ENCODE peak calls at places on chromosomes 6 and 20, in nine cellular contexts. One of them, this sample, is unnamed.

GRCh38 chr20:41913146-41913545 is 295.0 kb upstream of the CHD6 start:
- DNase-seq in fibroblast of mammary gland: no peak
- DNase-seq in astrocyte: no peak
- DNase-seq in lung: no peak
- DNase-seq in lower lobe of right lung: no peak
- DNase-seq in choroid plexus epithelial cell: no peak
- DNase-seq in fibroblast of the aortic adventitia: no peak
- DNase-seq in coronary artery: no peak
- DNase-seq in GM06990: no peak
- DNase-seq in this sample: no peak

GRCh38 chr20:56515657-56516381 is 8.7 kb upstream of the FAM209A start:
- DNase-seq in lung: no peak
- DNase-seq in fibroblast of mammary gland: peak; percentile 33
- DNase-seq in GM06990: no peak
- DNase-seq in choroid plexus epithelial cell: peak; percentile 62
- DNase-seq in lower lobe of right lung: no peak
- DNase-seq in fibroblast of the aortic adventitia: peak; percentile 14
- DNase-seq in coronary artery: no peak
- DNase-seq in astrocyte: no peak
- DNase-seq in this sample: no peak

GRCh38 chr6:144662812-144663211 is 377.7 kb downstream of the UTRN start:
- DNase-seq in lung: no peak
- DNase-seq in coronary artery: no peak
- DNase-seq in fibroblast of mammary gland: no peak
- DNase-seq in fibroblast of the aortic adventitia: peak; percentile 27
- DNase-seq in astrocyte: peak; percentile 18
- DNase-seq in choroid plexus epithelial cell: no peak
- DNase-seq in lower lobe of right lung: no peak
- DNase-seq in GM06990: no peak
- DNase-seq in this sample: no peak

GRCh38 chr20:52747736-52748135 is 224.4 kb upstream of the TSHZ2 start:
- DNase-seq in fibroblast of mammary gland: peak; percentile 48
- DNase-seq in coronary artery: no peak
- DNase-seq in lung: no peak
- DNase-seq in GM06990: no peak
- DNase-seq in fibroblast of the aortic adventitia: peak; percentile 6
- DNase-seq in choroid plexus epithelial cell: no peak
- DNase-seq in astrocyte: peak; percentile 3
- DNase-seq in lower lobe of right lung: no peak
- DNase-seq in this sample: no peak

GRCh38 chr6:82955841-82956240 is 109.8 kb downstream of the UBE3D start:
- DNase-seq in fibroblast of mammary gland: peak; percentile 75
- DNase-seq in choroid plexus epithelial cell: peak; percentile 68
- DNase-seq in lung: no peak
- DNase-seq in astrocyte: peak; percentile 88
- DNase-seq in GM06990: no peak
- DNase-seq in coronary artery: no peak
- DNase-seq in lower lobe of right lung: no peak
- DNase-seq in fibroblast of the aortic adventitia: peak; percentile 64
- DNase-seq in this sample: no peak

GRCh38 chr6:147950623-147950987 is 392.0 kb upstream of the SASH1 start:
- DNase-seq in lower lobe of right lung: no peak
- DNase-seq in lung: peak; percentile 53
- DNase-seq in choroid plexus epithelial cell: peak; percentile 79
- DNase-seq in coronary artery: no peak
- DNase-seq in astrocyte: peak; percentile 42
- DNase-seq in fibroblast of mammary gland: peak; percentile 70
- DNase-seq in GM06990: no peak
- DNase-seq in fibroblast of the aortic adventitia: no peak
- DNase-seq in this sample: no peak

GRCh38 chr6:149484733-149485700 is at the start of gene ZC3H12D:
- DNase-seq in fibroblast of mammary gland: peak; percentile 37
- DNase-seq in lower lobe of right lung: peak; percentile 69
- DNase-seq in lung: no peak
- DNase-seq in choroid plexus epithelial cell: peak; percentile 86
- DNase-seq in fibroblast of the aortic adventitia: peak; percentile 49
- DNase-seq in GM06990: peak; percentile 83
- DNase-seq in coronary artery: no peak
- DNase-seq in astrocyte: peak; percentile 25
- DNase-seq in this sample: peak; percentile 91

GRCh38 chr6:34876451-34876850 is 11.4 kb downstream of the TAF11 start:
- DNase-seq in coronary artery: no peak
- DNase-seq in lung: no peak
- DNase-seq in astrocyte: no peak
- DNase-seq in fibroblast of mammary gland: peak; percentile 3
- DNase-seq in fibroblast of the aortic adventitia: no peak
- DNase-seq in choroid plexus epithelial cell: no peak
- DNase-seq in lower lobe of right lung: no peak
- DNase-seq in GM06990: no peak
- DNase-seq in this sample: no peak

GRCh38 chr6:37236921-37237320 is 20.7 kb upstream of the TBC1D22B start:
- DNase-seq in GM06990: no peak
- DNase-seq in choroid plexus epithelial cell: peak; percentile 44
- DNase-seq in coronary artery: no peak
- DNase-seq in astrocyte: peak; percentile 69
- DNase-seq in fibroblast of mammary gland: no peak
- DNase-seq in fibroblast of the aortic adventitia: peak; percentile 42
- DNase-seq in lung: no peak
- DNase-seq in lower lobe of right lung: no peak
- DNase-seq in this sample: no peak

GRCh38 chr20:32637311-32637710 is 36.4 kb downstream of the C20orf203 start:
- DNase-seq in lower lobe of right lung: no peak
- DNase-seq in GM06990: no peak
- DNase-seq in fibroblast of the aortic adventitia: no peak
- DNase-seq in choroid plexus epithelial cell: no peak
- DNase-seq in lung: no peak
- DNase-seq in coronary artery: no peak
- DNase-seq in astrocyte: no peak
- DNase-seq in fibroblast of mammary gland: no peak
- DNase-seq in this sample: no peak

DNA sequence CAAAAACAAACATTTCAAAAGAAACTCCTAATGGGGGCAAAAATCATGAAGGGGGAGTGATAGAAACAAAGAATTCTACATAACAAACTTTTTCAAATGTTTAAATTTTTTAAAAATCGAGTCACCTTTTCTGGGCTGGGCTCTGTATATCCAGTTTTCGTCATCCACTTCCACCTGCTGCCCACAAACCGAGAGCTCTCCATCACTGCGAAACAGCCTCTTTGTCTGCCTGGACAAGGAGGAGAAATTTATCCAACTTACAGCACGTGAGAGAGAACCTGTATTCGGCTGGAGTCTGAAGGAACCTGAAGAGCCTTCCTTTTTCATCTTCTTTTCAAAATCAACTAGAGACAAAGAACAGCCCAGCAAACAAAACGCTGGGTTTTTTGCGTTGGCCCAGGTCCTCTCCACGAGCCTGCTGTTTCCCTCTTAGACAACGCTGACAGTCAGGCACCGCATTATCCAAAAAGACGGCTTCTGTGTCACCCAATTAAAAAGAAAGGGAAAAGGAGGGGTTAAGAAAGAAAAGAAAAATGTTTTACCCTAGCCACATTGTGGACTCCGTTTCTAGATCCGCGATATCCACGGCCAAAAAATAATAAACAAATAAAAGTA is 72.4 kb upstream of the NHSL1 start:
- DNase-seq in GM06990: no peak
- DNase-seq in astrocyte: no peak
- DNase-seq in lower lobe of right lung: no peak
- DNase-seq in lung: no peak
- DNase-seq in choroid plexus epithelial cell: no peak
- DNase-seq in coronary artery: no peak
- DNase-seq in fibroblast of the aortic adventitia: peak; percentile 18
- DNase-seq in fibroblast of mammary gland: no peak
- DNase-seq in this sample: no peak
- H3K4me3 ChIP-seq in GM06990: no peak overlapping the region
- H3K4me3 ChIP-seq in astrocyte: peak overlapping the region; percentile 66
- H3K4me3 ChIP-seq in lower lobe of right lung: peak overlapping the region; percentile 44
- H3K4me3 ChIP-seq in lung: no peak overlapping the region
- H3K4me3 ChIP-seq in choroid plexus epithelial cell: peak overlapping the region; percentile 58
- H3K4me3 ChIP-seq in coronary artery: peak overlapping the region; percentile 49
- H3K4me3 ChIP-seq in fibroblast of the aortic adventitia: peak overlapping the region; percentile 56
- H3K4me3 ChIP-seq in fibroblast of mammary gland: peak overlapping the region; percentile 59
- H3K4me3 ChIP-seq in this sample: no peak overlapping the region

GRCh38 chr6:31945154-31945506 is 765 bp upstream of the CFB start:
- DNase-seq in coronary artery: no peak
- DNase-seq in astrocyte: no peak
- DNase-seq in lung: no peak
- DNase-seq in fibroblast of mammary gland: no peak
- DNase-seq in GM06990: no peak
- DNase-seq in choroid plexus epithelial cell: no peak
- DNase-seq in lower lobe of right lung: no peak
- DNase-seq in fibroblast of the aortic adventitia: no peak
- DNase-seq in this sample: peak; percentile 35
- H3K4me3 ChIP-seq in coronary artery: peak overlapping the region; percentile 57
- H3K4me3 ChIP-seq in astrocyte: no peak overlapping the region
- H3K4me3 ChIP-seq in lung: no peak overlapping the region
- H3K4me3 ChIP-seq in fibroblast of mammary gland: peak overlapping the region; percentile 36
- H3K4me3 ChIP-seq in GM06990: no peak overlapping the region
- H3K4me3 ChIP-seq in choroid plexus epithelial cell: no peak overlapping the region
- H3K4me3 ChIP-seq in lower lobe of right lung: peak overlapping the region; percentile 39
- H3K4me3 ChIP-seq in fibroblast of the aortic adventitia: peak overlapping the region; percentile 62
- H3K4me3 ChIP-seq in this sample: no peak overlapping the region

GRCh38 chr20:22574545-22575086 is 9.8 kb downstream of the FOXA2 start:
- DNase-seq in choroid plexus epithelial cell: no peak
- DNase-seq in GM06990: no peak
- DNase-seq in coronary artery: no peak
- DNase-seq in lower lobe of right lung: no peak
- DNase-seq in fibroblast of the aortic adventitia: no peak
- DNase-seq in lung: no peak
- DNase-seq in fibroblast of mammary gland: no peak
- DNase-seq in astrocyte: no peak
- DNase-seq in this sample: no peak

GRCh38 chr20:22576733-22577514 is 7.4 kb downstream of the FOXA2 start:
- DNase-seq in lung: no peak
- DNase-seq in choroid plexus epithelial cell: no peak
- DNase-seq in fibroblast of mammary gland: no peak
- DNase-seq in coronary artery: no peak
- DNase-seq in lower lobe of right lung: no peak
- DNase-seq in astrocyte: no peak
- DNase-seq in fibroblast of the aortic adventitia: no peak
- DNase-seq in GM06990: no peak
- DNase-seq in this sample: no peak

GRCh38 chr20:22576273-22576672 is 8.1 kb downstream of the FOXA2 start:
- DNase-seq in coronary artery: no peak
- DNase-seq in lung: no peak
- DNase-seq in fibroblast of the aortic adventitia: no peak
- DNase-seq in GM06990: no peak
- DNase-seq in choroid plexus epithelial cell: no peak
- DNase-seq in lower lobe of right lung: no peak
- DNase-seq in fibroblast of mammary gland: no peak
- DNase-seq in astrocyte: no peak
- DNase-seq in this sample: no peak

GRCh38 chr20:22575737-22576136 is 8.6 kb downstream of the FOXA2 start:
- DNase-seq in lung: no peak
- DNase-seq in astrocyte: no peak
- DNase-seq in lower lobe of right lung: no peak
- DNase-seq in coronary artery: no peak
- DNase-seq in fibroblast of the aortic adventitia: no peak
- DNase-seq in choroid plexus epithelial cell: no peak
- DNase-seq in GM06990: no peak
- DNase-seq in fibroblast of mammary gland: no peak
- DNase-seq in this sample: no peak

GRCh38 chr20:22575087-22575721 is 9.2 kb downstream of the FOXA2 start:
- DNase-seq in lung: no peak
- DNase-seq in astrocyte: no peak
- DNase-seq in fibroblast of the aortic adventitia: no peak
- DNase-seq in coronary artery: peak; percentile 62
- DNase-seq in fibroblast of mammary gland: no peak
- DNase-seq in choroid plexus epithelial cell: peak; percentile 7
- DNase-seq in lower lobe of right lung: no peak
- DNase-seq in GM06990: peak; percentile 46
- DNase-seq in this sample: no peak
- H3K4me3 ChIP-seq in lung: no peak overlapping the region
- H3K4me3 ChIP-seq in astrocyte: no peak overlapping the region
- H3K4me3 ChIP-seq in fibroblast of the aortic adventitia: no peak overlapping the region
- H3K4me3 ChIP-seq in coronary artery: no peak overlapping the region
- H3K4me3 ChIP-seq in fibroblast of mammary gland: no peak overlapping the region
- H3K4me3 ChIP-seq in choroid plexus epithelial cell: no peak overlapping the region
- H3K4me3 ChIP-seq in lower lobe of right lung: no peak overlapping the region
- H3K4me3 ChIP-seq in GM06990: no peak overlapping the region
- H3K4me3 ChIP-seq in this sample: no peak overlapping the region

GRCh38 chr20:23049933-23050838 is 714 bp upstream of the THBD start:
- DNase-seq in astrocyte: peak; percentile 29
- DNase-seq in lung: peak; percentile 67
- DNase-seq in fibroblast of the aortic adventitia: no peak
- DNase-seq in lower lobe of right lung: peak; percentile 81
- DNase-seq in coronary artery: peak; percentile 89
- DNase-seq in fibroblast of mammary gland: no peak
- DNase-seq in choroid plexus epithelial cell: peak; percentile 51
- DNase-seq in GM06990: peak; percentile 22
- DNase-seq in this sample: peak; percentile 92
- H3K4me3 ChIP-seq in astrocyte: peak overlapping the region; percentile 61
- H3K4me3 ChIP-seq in lung: peak overlapping the region; percentile 27
- H3K4me3 ChIP-seq in fibroblast of the aortic adventitia: peak overlapping the region; percentile 69
- H3K4me3 ChIP-seq in lower lobe of right lung: peak overlapping the region; percentile 69
- H3K4me3 ChIP-seq in coronary artery: peak overlapping the region; percentile 81
- H3K4me3 ChIP-seq in fibroblast of mammary gland: peak overlapping the region; percentile 47
- H3K4me3 ChIP-seq in choroid plexus epithelial cell: peak overlapping the region; percentile 61
- H3K4me3 ChIP-seq in GM06990: peak overlapping the region; percentile 44
- H3K4me3 ChIP-seq in this sample: peak overlapping the region; percentile 68

DNA sequence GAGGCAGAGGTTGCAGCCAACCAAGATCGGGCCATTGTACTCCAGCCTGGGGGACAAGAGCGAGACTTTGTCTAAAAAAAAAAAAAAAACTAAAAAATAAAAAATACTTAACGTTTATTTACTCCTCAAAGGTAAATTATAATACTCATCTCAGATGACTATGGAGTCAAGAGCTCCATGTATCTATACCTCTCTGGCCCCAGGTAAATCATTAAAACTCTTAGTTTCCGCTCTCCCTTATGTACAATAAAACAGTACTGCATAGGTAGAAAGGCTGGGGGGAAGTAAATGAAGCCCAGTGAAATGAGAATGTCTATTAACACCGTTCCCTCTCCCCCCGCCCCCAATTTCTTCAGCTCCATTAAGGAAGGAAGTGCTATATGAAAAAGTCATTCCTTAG is 1.2 kb downstream of the SRSF12 start:
- DNase-seq in GM06990: no peak
- DNase-seq in coronary artery: no peak
- DNase-seq in choroid plexus epithelial cell: no peak
- DNase-seq in lung: no peak
- DNase-seq in lower lobe of right lung: no peak
- DNase-seq in fibroblast of mammary gland: no peak
- DNase-seq in fibroblast of the aortic adventitia: no peak
- DNase-seq in astrocyte: no peak
- DNase-seq in this sample: no peak
- H3K4me3 ChIP-seq in GM06990: no peak overlapping the region
- H3K4me3 ChIP-seq in coronary artery: peak overlapping the region; percentile 92
- H3K4me3 ChIP-seq in choroid plexus epithelial cell: no peak overlapping the region
- H3K4me3 ChIP-seq in lung: no peak overlapping the region
- H3K4me3 ChIP-seq in lower lobe of right lung: peak overlapping the region; percentile 67
- H3K4me3 ChIP-seq in fibroblast of mammary gland: no peak overlapping the region
- H3K4me3 ChIP-seq in fibroblast of the aortic adventitia: peak overlapping the region; percentile 58
- H3K4me3 ChIP-seq in astrocyte: peak overlapping the region; percentile 68
- H3K4me3 ChIP-seq in this sample: peak overlapping the region; percentile 63